ENCODE peak calls at places on chromosomes 12 and 14, in eight cellular contexts. J is RPMI7951; C is stimulated activated CD4-positive, alpha-beta T cell treated with anti-CD3 and anti-CD28 coated beads, Interleukin-1b, Interleukin-23, amount 100 ng/mL, for 4 hours; Q is hepatocyte; W is AML-193; K is nucleus accumbens; G is SW 1271; B is HS-27A. U is an unnamed sample.

GRCh38 chr14:61184117-61184516 is 97.0 kb downstream of the TMEM30B start:
- DNase-seq in B (peak), G (no peak), J (peak), W (no peak), Q (no peak), C (no peak), K (no peak), U (no peak)

GRCh38 chr12:76449572-76449971 is 101.4 kb upstream of the BBS10 start:
- DNase-seq in G (no peak), B (no peak), C (no peak), W (no peak), K (no peak), Q (no peak), J (peak), U (no peak)

GRCh38 chr12:81360916-81361315 is 283.0 kb downstream of the ACSS3 start:
- DNase-seq in J (no peak), G (no peak), C (no peak), W (no peak), B (no peak), K (no peak), Q (no peak), U (no peak)

GRCh38 chr14:90336985-90337384 is 5.2 kb upstream of the NRDE2 start:
- DNase-seq in G (no peak), Q (peak), J (no peak), B (no peak), W (no peak), K (no peak), C (no peak), U (no peak)

GRCh38 chr12:127024791-127025190 is 1242.2 kb upstream of the TMEM132C start:
- DNase-seq in Q (no peak), G (no peak), W (no peak), J (no peak), B (no peak), C (no peak), K (no peak), U (no peak)

GRCh38 chr12:95416111-95416636 is 57.8 kb upstream of the METAP2 start:
- DNase-seq in J (no peak), W (no peak), Q (no peak), G (no peak), C (no peak), K (no peak), B (no peak), U (no peak)

GRCh38 chr12:43957732-43958131 is 121.9 kb downstream of the TMEM117 start:
- DNase-seq in C (no peak), B (no peak), Q (peak), W (peak), J (peak), G (no peak), K (no peak), U (no peak)

GRCh38 chr12:112018571-112019237 is 5.5 kb downstream of the ERP29 start:
- DNase-seq in J (peak), W (no peak), K (no peak), C (no peak), B (peak), Q (no peak), G (no peak), U (no peak)

GRCh38 chr12:30138483-30138882 is 354.7 kb upstream of the TMTC1 start:
- DNase-seq in C (no peak), J (no peak), G (no peak), B (no peak), W (no peak), K (no peak), Q (peak), U (no peak)

GRCh38 chr12:75564398-75564797 is 53.0 kb upstream of the KRR1 start:
- DNase-seq in C (no peak), K (no peak), J (no peak), W (no peak), B (no peak), G (no peak), Q (no peak), U (no peak)

GRCh38 chr14:73726025-73726961 is 12.1 kb upstream of the PNMA1 start:
- DNase-seq in W (no peak), Q (no peak), G (no peak), K (no peak), B (no peak), J (peak), C (no peak), U (no peak)

U was measured in activated T-helper 9 cell treated with anti-CD3 and anti-CD28 coated beads, Interleukin-2, amount 50 U/mL, for 16 hours.